ENCODE peak calls at places on chromosomes 11 and 22, in nine cellular contexts. V is T47D; D is astrocyte of the cerebellum; T is Right ventricle myocardium superior; N is stimulated activated CD4-positive, alpha-beta T cell treated with anti-CD3 and anti-CD28 coated beads, Interleukin-12 subunit alpha, Interleukin-12 subunit beta, amount 100 ng/mL, for 48 hours; M is T-helper 1 cell; Z is neuronal stem cell; L is AG08395; R is A549. X is an unnamed sample.

GRCh38 chr22:45553333-45554039 is 50.8 kb downstream of the FBLN1 start:
- DNase-seq in M (no peak), L (peak; percentile 86), N (peak; percentile 25), D (peak; percentile 76), V (peak; percentile 79), T (peak; percentile 85), Z (peak; percentile 83), R (peak; percentile 83), X (peak; percentile 89)

GRCh38 chr11:86468169-86468568 is 93.5 kb downstream of the CCDC81 start:
- DNase-seq in D (no peak), R (no peak), M (no peak), Z (no peak), L (no peak), T (no peak), N (no peak), V (no peak), X (no peak)

GRCh38 chr22:46813816-46814597 is 51.6 kb downstream of the TBC1D22A start:
- DNase-seq in Z (no peak), R (no peak), L (peak; percentile 63), V (no peak), T (no peak), D (no peak), N (no peak), M (no peak), X (no peak)

GRCh38 chr11:9573775-9574555 is 495 bp downstream of the WEE1 start:
- DNase-seq in V (no peak), N (no peak), D (no peak), R (peak; percentile 32), T (peak; percentile 53), M (no peak), L (no peak), Z (no peak), X (no peak)

GRCh38 chr22:26797910-26798309 is 140.5 kb downstream of the MIAT start:
- DNase-seq in N (no peak), Z (no peak), M (no peak), D (no peak), L (no peak), T (no peak), V (no peak), R (peak; percentile 13), X (peak; percentile 32)

GRCh38 chr11:69630009-69630870 is 10.7 kb upstream of the CCND1 start:
- DNase-seq in M (no peak), N (no peak), V (no peak), T (no peak), R (no peak), Z (no peak), L (no peak), D (no peak), X (peak; percentile 27)

GRCh38 chr22:47806894-47807293 is 1044.4 kb downstream of the TBC1D22A start:
- DNase-seq in D (no peak), L (no peak), R (no peak), N (no peak), M (no peak), T (no peak), V (no peak), Z (no peak), X (no peak)

GRCh38 chr11:74641289-74641688 is 48.9 kb downstream of the POLD3 start:
- DNase-seq in L (no peak), Z (peak; percentile 2), N (no peak), T (no peak), R (no peak), V (no peak), M (no peak), D (no peak), X (no peak)

GRCh38 chr22:46149493-46149997 is 781 bp upstream of the PPARA start:
- DNase-seq in L (no peak), N (no peak), M (peak; percentile 29), V (no peak), R (no peak), D (no peak), Z (peak; percentile 48), T (peak; percentile 82), X (no peak)

GRCh38 chr11:67641302-67642147 is 2.0 kb upstream of the TBX10 start:
- DNase-seq in L (no peak), N (no peak), V (no peak), D (no peak), Z (no peak), M (no peak), R (no peak), T (no peak), X (no peak)

GRCh38 chr11:33391188-33391892 is 134.2 kb downstream of the HIPK3 start:
- DNase-seq in T (no peak), L (no peak), M (no peak), D (no peak), Z (no peak), R (no peak), N (no peak), V (no peak), X (no peak)

GRCh38 chr11:81886406-81887075 is 847.1 kb downstream of the FAM181B start:
- DNase-seq in T (no peak), R (no peak), M (no peak), L (no peak), N (no peak), Z (no peak), V (no peak), D (no peak), X (no peak)

GRCh38 chr11:96246718-96247540 is 96.1 kb downstream of the MAML2 start:
- DNase-seq in N (no peak), R (no peak), Z (no peak), D (peak; percentile 63), T (no peak), L (peak; percentile 45), M (no peak), V (no peak), X (no peak)

GRCh38 chr11:133947298-133947905 is 9.4 kb downstream of the IGSF9B start:
- DNase-seq in Z (peak; percentile 66), T (peak; percentile 66), R (peak; percentile 58), N (peak; percentile 44), M (no peak), V (peak; percentile 100), L (peak; percentile 86), D (no peak), X (peak; percentile 47)

GRCh38 chr22:35697142-35697541 is 20.5 kb upstream of the APOL5 start:
- DNase-seq in N (no peak), L (no peak), V (no peak), M (no peak), D (no peak), T (no peak), Z (no peak), R (no peak), X (no peak)

GRCh38 chr22:50317674-50318073 is 9.1 kb downstream of the DENND6B start:
- DNase-seq in N (no peak), V (no peak), Z (no peak), M (no peak), R (no peak), T (no peak), D (no peak), L (no peak), X (no peak)

GRCh38 chr11:101456812-101457211 is 127.0 kb downstream of the TRPC6 start:
- DNase-seq in D (no peak), N (no peak), V (peak; percentile 18), T (no peak), R (no peak), L (no peak), Z (no peak), M (no peak), X (no peak)

GRCh38 chr11:825366-826231 is 2.1 kb upstream of the CRACR2B start:
- DNase-seq in N (no peak), L (no peak), R (no peak), M (no peak), D (no peak), T (no peak), V (no peak), Z (no peak), X (no peak)

GRCh38 chr11:105619556-105619955 is 9.7 kb downstream of the GRIA4 start:
- DNase-seq in L (no peak), V (no peak), T (no peak), R (no peak), M (no peak), D (no peak), N (no peak), Z (no peak), X (no peak)

GRCh38 chr11:46351148-46351547 is 3.9 kb downstream of the DGKZ start:
- DNase-seq in D (no peak), V (no peak), R (no peak), L (no peak), Z (no peak), N (no peak), M (no peak), T (no peak), X (no peak)

GRCh38 chr11:71131861-71132260 is 120.5 kb downstream of the SHANK2 start:
- DNase-seq in T (no peak), N (no peak), R (no peak), L (no peak), D (no peak), M (no peak), V (no peak), Z (peak; percentile 54), X (no peak)

GRCh38 chr11:40241524-40242037 is 1217.9 kb downstream of the LRRC4C start:
- DNase-seq in M (no peak), L (no peak), Z (no peak), D (peak; percentile 6), T (no peak), V (no peak), R (no peak), N (no peak), X (no peak)

GRCh38 chr11:33608386-33608785 is 92.2 kb downstream of the C11orf91 start:
- DNase-seq in D (no peak), L (no peak), M (no peak), V (no peak), R (no peak), T (no peak), N (no peak), Z (no peak), X (no peak)

GRCh38 chr11:12944889-12945288 is 64.2 kb upstream of the RASSF10 start:
- DNase-seq in T (no peak), R (no peak), Z (no peak), D (no peak), V (no peak), N (no peak), L (no peak), M (no peak), X (no peak)

X was measured in HEK293T.